ENCODE peak calls at places on chromosomes 12 and 14, in four cellular contexts. K is Peyer's patch, F is PC-9, X is mammary epithelial cell. P is an unnamed sample.

GRCh38 chr14:37246427-37246829 is 48.7 kb downstream of the MIPOL1 start:
- DNase-seq in K (no peak), F (peak; percentile 59), X (peak; percentile 21), P (peak; percentile 3)

GRCh38 chr12:14264316-14264715 is 101.2 kb upstream of the ATF7IP start:
- DNase-seq in X (peak; percentile 35), F (no peak), K (no peak), P (no peak)

GRCh38 chr12:29395356-29395755 is 14.4 kb upstream of the ERGIC2 start:
- DNase-seq in F (no peak), K (no peak), X (no peak), P (no peak)

GRCh38 chr14:99534333-99534732 is 53.1 kb downstream of the CCNK start:
- DNase-seq in K (no peak), X (no peak), F (no peak), P (no peak)

GRCh38 chr14:54640480-54640879 is 73.6 kb downstream of the SAMD4A start:
- DNase-seq in K (no peak), F (no peak), X (no peak), P (peak; percentile 5)

GRCh38 chr12:56941299-56942017 is 7.2 kb upstream of the SDR9C7 start:
- DNase-seq in X (peak; percentile 79), K (no peak), F (peak; percentile 71), P (no peak)

GRCh38 chr14:92785601-92786426 is 8.3 kb upstream of the GOLGA5 start:
- DNase-seq in K (no peak), F (peak; percentile 69), X (peak; percentile 64), P (no peak)

GRCh38 chr12:72057330-72057911 is 118.8 kb downstream of the TPH2 start:
- DNase-seq in X (peak; percentile 78), F (peak; percentile 36), K (no peak), P (no peak)

GRCh38 chr12:71664411-71665108 is 459 bp downstream of the THAP2 start:
- DNase-seq in K (no peak), X (peak; percentile 16), F (no peak), P (no peak)

GRCh38 chr12:27001663-27002062 is 12.5 kb downstream of the TM7SF3 start:
- DNase-seq in K (no peak), F (no peak), X (no peak), P (no peak)

GRCh38 chr14:64217318-64217717 is 76.9 kb downstream of the ESR2 start:
- DNase-seq in K (no peak), F (no peak), X (no peak), P (no peak)

GRCh38 chr12:113232787-113233585 is 11.7 kb downstream of the TPCN1 start:
- DNase-seq in K (no peak), X (no peak), F (no peak), P (peak; percentile 81)

GRCh38 chr12:84757978-84758377 is 154.6 kb downstream of the SLC6A15 start:
- DNase-seq in K (no peak), F (no peak), X (peak; percentile 57), P (no peak)

GRCh38 chr14:55448146-55448614 is 7.8 kb upstream of the TBPL2 start:
- DNase-seq in K (no peak), X (peak; percentile 94), F (peak; percentile 95), P (no peak)

GRCh38 chr12:114759635-114760034 is 75.7 kb upstream of the TBX3 start:
- DNase-seq in F (no peak), K (no peak), X (no peak), P (no peak)

GRCh38 chr12:120101182-120101581 is 15.4 kb downstream of the RAB35 start:
- DNase-seq in X (no peak), F (no peak), K (no peak), P (no peak)

GRCh38 chr12:116432321-116432750 is 126.8 kb upstream of the MAP1LC3B2 start:
- DNase-seq in K (no peak), F (no peak), X (no peak), P (no peak)

GRCh38 chr12:10362828-10363664 is 26.8 kb downstream of the KLRK1 start:
- DNase-seq in X (peak; percentile 58), K (no peak), F (no peak), P (no peak)

GRCh38 chr14:61268797-61269196 is 12.3 kb downstream of the TMEM30B start:
- DNase-seq in K (no peak), F (no peak), X (no peak), P (no peak)

GRCh38 chr12:124496584-124496983 is 70.8 kb downstream of the NCOR2 start:
- DNase-seq in X (no peak), K (no peak), F (no peak), P (no peak)

GRCh38 chr14:75283884-75284563 is 5.4 kb downstream of the FOS start:
- DNase-seq in X (peak; percentile 32), F (peak; percentile 78), K (peak; percentile 71), P (no peak)

DNA sequence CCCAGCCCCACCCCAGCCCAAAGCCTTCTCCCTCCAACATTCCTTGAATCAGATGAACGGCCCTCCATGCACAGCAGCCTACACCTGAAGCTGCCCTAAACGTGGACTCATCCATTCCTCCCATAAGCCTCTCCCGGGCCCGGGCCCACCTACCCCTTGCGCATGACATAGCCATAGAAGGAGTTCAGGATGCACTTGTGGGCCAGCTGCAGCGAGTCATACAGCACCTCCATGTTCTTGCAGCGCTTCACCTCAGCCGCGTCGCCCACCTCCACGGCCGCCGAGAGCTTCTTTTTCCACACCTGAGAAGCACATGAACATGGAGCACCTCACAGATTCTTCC is 22.0 kb downstream of the POLE start:
- DNase-seq in X (no peak), K (no peak), F (no peak), P (no peak)
- H3K27ac ChIP-seq in X (no peak overlapping the region), K (no peak overlapping the region), F (no peak overlapping the region), P (no peak overlapping the region)

DNA sequence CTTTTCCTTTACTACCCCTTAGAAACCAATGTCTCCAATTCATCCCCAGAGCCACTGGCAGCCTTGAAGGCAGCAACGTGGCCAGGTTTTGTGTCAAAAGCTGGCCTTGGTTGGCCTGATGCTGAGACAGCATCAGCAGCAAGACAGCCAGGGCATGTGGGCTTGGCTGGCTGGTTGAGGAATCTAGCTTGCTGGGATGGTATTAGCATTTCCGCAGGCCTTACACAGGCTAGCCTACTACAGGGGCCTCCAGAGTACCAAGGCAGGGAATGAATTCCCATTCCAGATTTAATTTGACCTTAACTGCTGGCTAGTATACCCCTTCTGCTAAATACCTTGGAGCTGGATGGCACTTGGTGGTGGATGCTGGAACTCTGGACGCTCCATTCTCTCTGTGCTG is 15.8 kb downstream of the NGDN start:
- DNase-seq in F (no peak), X (no peak), K (no peak), P (no peak)
- H3K27ac ChIP-seq in F (no peak overlapping the region), X (no peak overlapping the region), K (no peak overlapping the region), P (no peak overlapping the region)

GRCh38 chr12:58313091-58313855 is 371.9 kb downstream of the ATP23 start:
- DNase-seq in X (peak; percentile 35), K (no peak), F (no peak), P (no peak)

GRCh38 chr12:58310368-58310767 is 369.0 kb downstream of the ATP23 start:
- DNase-seq in K (no peak), X (peak; percentile 39), F (peak; percentile 63), P (no peak)

GRCh38 chr12:58309806-58310205 is 368.4 kb downstream of the ATP23 start:
- DNase-seq in K (no peak), F (no peak), X (peak; percentile 61), P (no peak)

GRCh38 chr12:58314610-58315009 is 373.2 kb downstream of the ATP23 start:
- DNase-seq in K (no peak), X (peak; percentile 64), F (no peak), P (no peak)

GRCh38 chr12:58310828-58311273 is 369.5 kb downstream of the ATP23 start:
- DNase-seq in K (no peak), F (peak; percentile 94), X (peak; percentile 97), P (no peak)
- H3K27ac ChIP-seq in K (no peak overlapping the region), F (peak overlapping the region; percentile 85), X (peak overlapping the region; percentile 84), P (no peak overlapping the region)

DNA sequence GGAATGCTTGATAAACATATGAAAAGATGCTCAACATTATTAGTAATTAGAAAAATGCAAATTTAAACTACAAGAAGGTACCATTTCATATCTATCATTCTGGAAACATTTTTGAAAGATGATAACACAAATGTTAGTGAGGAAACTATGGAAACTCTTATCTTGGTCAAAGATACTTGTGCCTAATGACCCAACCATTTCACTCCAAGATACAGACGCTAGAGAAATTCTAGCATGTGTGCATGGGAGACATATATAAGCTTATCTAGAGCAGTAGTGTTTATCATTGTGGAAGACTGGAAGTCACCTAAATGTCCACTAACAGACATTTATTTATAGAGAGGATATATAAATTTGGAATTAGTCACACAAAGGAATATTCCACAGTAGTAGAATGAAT is 143.1 kb upstream of the HMGA2 start:
- DNase-seq in X (no peak), F (no peak), K (no peak), P (no peak)
- H3K27ac ChIP-seq in X (no peak overlapping the region), F (no peak overlapping the region), K (no peak overlapping the region), P (no peak overlapping the region)

GRCh38 chr14:102200690-102201368 is 61.1 kb downstream of the WDR20 start:
- DNase-seq in X (no peak), F (no peak), K (no peak), P (no peak)
- H3K27ac ChIP-seq in X (no peak overlapping the region), F (no peak overlapping the region), K (no peak overlapping the region), P (peak overlapping the region; percentile 97)

DNA sequence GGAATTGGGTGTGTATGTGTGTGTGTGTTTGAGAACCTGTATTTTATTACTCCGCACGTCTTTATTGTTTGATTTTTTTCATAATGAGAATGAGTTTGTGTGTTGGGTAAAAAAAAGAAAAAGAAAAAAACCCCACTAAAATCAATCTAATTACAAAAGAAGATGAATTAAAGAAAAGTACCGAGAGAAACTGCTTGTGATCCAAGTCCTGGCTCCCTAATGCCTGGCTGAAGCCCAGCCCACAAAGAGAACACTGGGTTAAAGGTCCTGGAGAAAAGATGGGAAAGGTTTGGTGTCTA is 571 bp upstream of the BCL2L2 start:
- DNase-seq in X (no peak), K (no peak), F (no peak), P (no peak)
- H3K27ac ChIP-seq in X (peak overlapping the region; percentile 60), K (peak overlapping the region; percentile 89), F (peak overlapping the region; percentile 64), P (peak overlapping the region; percentile 96)

GRCh38 chr12:63403256-63403655 is 252.3 kb upstream of the AVPR1A start:
- DNase-seq in K (no peak), F (no peak), X (no peak), P (no peak)

GRCh38 chr12:63397807-63398206 is 246.8 kb upstream of the AVPR1A start:
- DNase-seq in F (no peak), X (no peak), K (no peak), P (no peak)

GRCh38 chr12:63404611-63405010 is 253.6 kb upstream of the AVPR1A start:
- DNase-seq in K (no peak), X (no peak), F (no peak), P (no peak)

GRCh38 chr12:63400318-63400717 is 249.3 kb upstream of the AVPR1A start:
- DNase-seq in X (no peak), K (no peak), F (no peak), P (no peak)

GRCh38 chr12:63400746-63401145 is 249.7 kb upstream of the AVPR1A start:
- DNase-seq in K (no peak), F (peak; percentile 68), X (peak; percentile 93), P (no peak)
- H3K27ac ChIP-seq in K (no peak overlapping the region), F (no peak overlapping the region), X (no peak overlapping the region), P (no peak overlapping the region)